ENCODE peak calls at places on chromosomes 11 and 22, in five cellular contexts. P is mesothelial cell of epicardium, D is sigmoid colon, N is A549, L is upper lobe of left lung. E is an unnamed sample.

GRCh38 chr22:32411388-32411787 is 659 bp downstream of the RTCB start:
- DNase-seq in P (no peak), D (no peak), N (no peak), L (no peak), E (no peak)

GRCh38 chr11:10392680-10393079 is 62.4 kb upstream of the AMPD3 start:
- DNase-seq in P (no peak), D (no peak), N (no peak), L (peak), E (no peak)

GRCh38 chr22:27461470-27461869 is 340.1 kb downstream of the MN1 start:
- DNase-seq in P (no peak), D (no peak), N (peak), L (no peak), E (peak)

GRCh38 chr11:130513132-130513531 is 64.7 kb downstream of the ADAMTS15 start:
- DNase-seq in P (no peak), D (peak), N (no peak), L (no peak), E (no peak)

GRCh38 chr22:20412474-20413216 is 18.7 kb downstream of the ZNF74 start:
- DNase-seq in P (no peak), D (peak), N (no peak), L (no peak), E (no peak)

GRCh38 chr22:31243339-31244043 is 31.4 kb downstream of the LIMK2 start:
- DNase-seq in P (no peak), D (no peak), N (peak), L (no peak), E (peak)

GRCh38 chr22:24324137-24324536 is 53.5 kb downstream of the SPECC1L start:
- DNase-seq in P (no peak), D (no peak), N (no peak), L (no peak), E (no peak)

GRCh38 chr22:46617250-46618103 is 2.7 kb upstream of the GRAMD4 start:
- DNase-seq in P (no peak), D (no peak), N (no peak), L (peak), E (no peak)

GRCh38 chr11:113796663-113797259 is 17.2 kb downstream of the CLDN25 start:
- DNase-seq in P (no peak), D (no peak), N (peak), L (no peak), E (peak)

GRCh38 chr11:104467414-104467813 is 303.5 kb upstream of the PDGFD start:
- DNase-seq in P (no peak), D (no peak), N (no peak), L (no peak), E (no peak)

GRCh38 chr11:17954395-17955252 is 58.2 kb downstream of the SERGEF start:
- DNase-seq in P (no peak), D (no peak), N (no peak), L (no peak), E (no peak)

GRCh38 chr11:68142028-68142412 is 20.8 kb upstream of the CHKA start:
- DNase-seq in P (no peak), D (no peak), N (no peak), L (no peak), E (peak)

GRCh38 chr11:96279421-96280290 is 63.3 kb downstream of the MAML2 start:
- DNase-seq in P (no peak), D (no peak), N (no peak), L (no peak), E (no peak)

GRCh38 chr11:128336203-128336602 is 251.2 kb downstream of the ETS1 start:
- DNase-seq in P (no peak), D (peak), N (peak), L (peak), E (no peak)

GRCh38 chr11:6926208-6927029 is at the start of gene ZNF215:
- DNase-seq in P (peak), D (peak), N (peak), L (peak), E (peak)

GRCh38 chr22:17104336-17104935 is 16.7 kb downstream of the TMEM121B start:
- DNase-seq in P (no peak), D (peak), N (no peak), L (peak), E (no peak)

GRCh38 chr11:75811485-75811884 is 3.5 kb upstream of the UVRAG start:
- DNase-seq in P (no peak), D (no peak), N (no peak), L (no peak), E (no peak)

GRCh38 chr11:69618237-69618636 is 22.7 kb upstream of the CCND1 start:
- DNase-seq in P (no peak), D (peak), N (no peak), L (no peak), E (no peak)

GRCh38 chr11:117837791-117838190 is 13.2 kb upstream of the FXYD2 start:
- DNase-seq in P (no peak), D (peak), N (no peak), L (no peak), E (no peak)

GRCh38 chr22:22111267-22111751 is 128.7 kb upstream of the TOP3B start:
- DNase-seq in P (no peak), D (no peak), N (peak), L (no peak), E (no peak)

GRCh38 chr22:22111983-22112382 is 129.4 kb upstream of the TOP3B start:
- DNase-seq in P (no peak), D (no peak), N (no peak), L (no peak), E (no peak)

GRCh38 chr22:22112533-22113294 is 130.1 kb upstream of the TOP3B start:
- DNase-seq in P (no peak), D (no peak), N (no peak), L (no peak), E (no peak)

GRCh38 chr22:22110548-22111266 is 128.1 kb upstream of the TOP3B start:
- DNase-seq in P (no peak), D (no peak), N (peak), L (no peak), E (peak)

GRCh38 chr22:22109693-22110466 is 127.3 kb upstream of the TOP3B start:
- DNase-seq in P (no peak), D (no peak), N (no peak), L (no peak), E (no peak)
- TF ChIP-seq CTCF in P (no peak), D (no peak), N (peak), L (no peak), E (peak)

GRCh38 chr11:101862410-101863233 is 52.2 kb upstream of the CEP126 start:
- DNase-seq in P (no peak), D (no peak), N (peak), L (no peak), E (peak)
- TF ChIP-seq CTCF in P (no peak), D (no peak), N (peak), L (peak), E (peak)

GRCh38 chr11:8729837-8730696 is 47.5 kb downstream of the RPL27A start:
- DNase-seq in P (no peak), D (no peak), N (no peak), L (peak), E (no peak)
- TF ChIP-seq CTCF in P (no peak), D (no peak), N (no peak), L (no peak), E (no peak)

DNA sequence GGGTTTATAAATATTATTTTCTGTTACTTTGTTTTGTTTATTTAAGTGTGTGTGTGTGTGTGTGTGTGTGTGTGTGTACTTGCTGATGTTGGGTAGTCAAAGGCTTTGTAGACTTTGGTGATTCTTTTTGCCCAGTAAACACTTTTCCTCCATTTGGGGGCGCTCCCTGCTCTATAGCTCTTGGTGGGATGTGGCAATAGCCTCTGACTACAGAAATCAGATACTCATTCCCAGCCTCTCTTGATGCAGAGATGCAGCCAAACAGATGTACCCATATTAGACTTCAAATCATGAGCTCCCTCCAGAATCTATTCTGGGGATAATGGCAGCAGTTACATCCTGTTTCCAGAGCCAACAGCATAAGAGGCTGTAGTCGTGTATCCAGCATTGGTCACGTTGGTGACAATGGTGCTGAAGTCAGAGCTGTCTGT is 33.4 kb upstream of the APOL5 start:
- DNase-seq in P (no peak), D (no peak), N (peak), L (no peak), E (peak)
- TF ChIP-seq CTCF in P (no peak), D (no peak), N (no peak), L (no peak), E (no peak)

GRCh38 chr11:22920939-22921565 is 60.8 kb upstream of the CCDC179 start:
- DNase-seq in P (no peak), D (no peak), N (peak), L (no peak), E (peak)
- TF ChIP-seq CTCF in P (peak), D (no peak), N (peak), L (peak), E (peak)

GRCh38 chr11:124747406-124748099 is 4.5 kb downstream of the VSIG2 start:
- DNase-seq in P (no peak), D (no peak), N (no peak), L (no peak), E (no peak)

GRCh38 chr11:124745270-124745834 is 5.6 kb downstream of the NRGN start:
- DNase-seq in P (no peak), D (no peak), N (no peak), L (peak), E (no peak)

GRCh38 chr11:124746621-124747243 is 5.3 kb downstream of the VSIG2 start:
- DNase-seq in P (no peak), D (no peak), N (peak), L (peak), E (peak)

GRCh38 chr11:124748100-124748418 is 4.0 kb downstream of the VSIG2 start:
- DNase-seq in P (no peak), D (no peak), N (no peak), L (no peak), E (no peak)

DNA sequence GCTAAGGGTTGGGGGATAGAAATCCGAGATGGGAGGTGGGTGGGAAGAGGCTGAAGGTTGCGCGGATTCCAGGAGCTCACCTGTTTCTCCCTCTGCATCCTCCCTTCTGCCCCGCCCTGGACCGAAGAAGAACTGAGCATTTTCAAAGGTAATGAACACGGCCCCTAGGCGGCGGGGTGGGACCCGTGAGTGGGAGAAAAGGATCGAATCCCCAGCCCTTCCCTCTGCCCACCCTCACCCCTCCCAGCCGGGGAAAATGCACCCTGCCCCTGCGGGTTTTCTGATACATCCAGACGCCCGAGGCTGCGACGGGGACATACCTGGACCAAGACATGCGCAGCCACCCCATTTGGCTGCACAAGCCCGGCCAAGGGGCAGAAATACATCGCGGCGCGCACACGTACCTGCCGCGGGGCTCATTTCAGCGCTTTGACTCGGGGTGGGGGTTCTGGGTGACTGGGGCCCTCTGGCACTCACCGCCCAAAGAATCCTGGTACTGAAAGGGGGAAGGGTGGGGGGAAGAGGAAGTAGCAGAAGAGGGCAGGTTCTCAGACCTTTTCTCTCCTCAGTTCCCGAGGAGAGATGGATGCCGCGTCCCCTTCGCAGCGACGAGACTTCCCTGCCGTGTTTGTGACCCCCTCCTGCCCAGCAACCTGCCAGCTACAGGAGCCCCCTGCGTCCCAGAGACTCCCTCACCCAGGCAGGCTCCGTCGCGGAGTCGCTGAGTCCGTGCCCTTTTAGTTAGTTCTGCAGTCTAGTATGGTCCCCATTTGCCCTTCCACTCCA is 6.0 kb downstream of the VSIG2 start:
- DNase-seq in P (no peak), D (no peak), N (peak), L (peak), E (no peak)
- TF ChIP-seq CTCF in P (peak), D (no peak), N (peak), L (peak), E (no peak)

GRCh38 chr11:65310215-65310614 is 4.5 kb upstream of the CDC42EP2 start:
- DNase-seq in P (no peak), D (no peak), N (no peak), L (peak), E (no peak)

GRCh38 chr11:65309006-65309405 is 5.7 kb upstream of the CDC42EP2 start:
- DNase-seq in P (no peak), D (no peak), N (no peak), L (no peak), E (no peak)

GRCh38 chr11:65307298-65308229 is 7.1 kb upstream of the CDC42EP2 start:
- DNase-seq in P (no peak), D (no peak), N (no peak), L (no peak), E (no peak)

GRCh38 chr11:65310756-65311155 is 3.9 kb upstream of the CDC42EP2 start:
- DNase-seq in P (no peak), D (no peak), N (no peak), L (no peak), E (no peak)

DNA sequence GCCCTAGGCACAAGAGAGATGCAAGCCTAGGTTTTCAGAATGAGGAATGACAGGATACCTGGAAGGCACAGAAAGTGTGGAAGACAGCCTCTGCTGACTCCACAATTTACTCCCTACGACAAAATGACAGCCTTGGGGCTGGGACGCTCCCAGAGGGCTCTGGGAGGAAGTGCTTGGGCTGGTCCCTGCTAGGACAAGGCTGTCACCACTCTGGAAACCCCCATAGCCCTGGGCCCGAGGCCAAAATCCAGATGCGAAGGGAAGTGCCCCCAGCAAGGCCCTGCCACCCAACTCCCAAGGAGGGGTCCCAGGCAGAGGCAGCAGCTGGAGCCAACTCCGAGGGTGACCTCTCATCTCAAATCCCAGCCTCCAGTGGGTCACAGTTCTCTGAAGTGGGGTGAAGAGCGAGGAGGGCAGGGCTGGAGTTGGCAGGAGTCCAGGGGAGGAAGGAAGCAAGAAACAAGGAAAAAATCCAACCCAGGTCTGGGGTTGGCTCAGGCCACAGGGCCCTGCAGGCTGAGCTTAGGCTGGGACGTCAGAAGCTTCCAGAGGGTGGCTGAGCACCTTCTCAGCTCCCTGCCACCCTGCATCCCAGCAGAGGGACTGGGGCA is 6.3 kb upstream of the CDC42EP2 start:
- DNase-seq in P (no peak), D (no peak), N (no peak), L (peak), E (peak)
- TF ChIP-seq CTCF in P (no peak), D (no peak), N (no peak), L (no peak), E (no peak)

GRCh38 chr11:36123353-36124220 is 165.6 kb downstream of the COMMD9 start:
- DNase-seq in P (no peak), D (no peak), N (no peak), L (no peak), E (no peak)

GRCh38 chr11:36127550-36127949 is 161.7 kb downstream of the COMMD9 start:
- DNase-seq in P (no peak), D (no peak), N (no peak), L (no peak), E (no peak)

GRCh38 chr11:36129955-36130354 is 159.3 kb downstream of the COMMD9 start:
- DNase-seq in P (no peak), D (no peak), N (no peak), L (no peak), E (no peak)

GRCh38 chr11:36130401-36130800 is 158.8 kb downstream of the COMMD9 start:
- DNase-seq in P (no peak), D (no peak), N (no peak), L (no peak), E (no peak)

GRCh38 chr11:36126703-36127102 is 162.5 kb downstream of the COMMD9 start:
- DNase-seq in P (no peak), D (no peak), N (no peak), L (no peak), E (no peak)
- TF ChIP-seq CTCF in P (no peak), D (no peak), N (no peak), L (no peak), E (no peak)